ENCODE peak calls at places on chromosomes 12 and 14, in four cellular contexts. One of them, this sample, is unnamed.

GRCh38 chr12:21073822-21074460 is 57.1 kb upstream of the SLCO1B1 start:
- DNase-seq in tibial artery: no peak
- DNase-seq in PC-3: peak; percentile 32
- DNase-seq in A673: peak; percentile 30
- DNase-seq in this sample: no peak

GRCh38 chr12:49703647-49704137 is 3.5 kb downstream of the FMNL3 start:
- DNase-seq in tibial artery: no peak
- DNase-seq in A673: no peak
- DNase-seq in PC-3: no peak
- DNase-seq in this sample: peak; percentile 63

GRCh38 chr12:103933237-103933636 is 3.0 kb downstream of the HSP90B1 start:
- DNase-seq in PC-3: no peak
- DNase-seq in A673: peak; percentile 38
- DNase-seq in tibial artery: no peak
- DNase-seq in this sample: no peak

GRCh38 chr12:113161415-113162016 is 12.0 kb downstream of the CFAP73 start:
- DNase-seq in PC-3: peak; percentile 24
- DNase-seq in A673: peak; percentile 97
- DNase-seq in tibial artery: no peak
- DNase-seq in this sample: no peak

GRCh38 chr12:106415134-106415533 is 57.6 kb downstream of the POLR3B start:
- DNase-seq in PC-3: peak; percentile 60
- DNase-seq in A673: no peak
- DNase-seq in tibial artery: no peak
- DNase-seq in this sample: peak; percentile 64

GRCh38 chr14:55277972-55278740 is 6.9 kb downstream of the FBXO34 start:
- DNase-seq in tibial artery: no peak
- DNase-seq in PC-3: no peak
- DNase-seq in A673: peak; percentile 51
- DNase-seq in this sample: no peak

GRCh38 chr12:41505001-41505400 is 316.9 kb downstream of the PDZRN4 start:
- DNase-seq in PC-3: no peak
- DNase-seq in tibial artery: no peak
- DNase-seq in A673: no peak
- DNase-seq in this sample: no peak

GRCh38 chr12:107788690-107789458 is 14.4 kb downstream of the ASCL4 start:
- DNase-seq in PC-3: no peak
- DNase-seq in A673: no peak
- DNase-seq in tibial artery: no peak
- DNase-seq in this sample: no peak

GRCh38 chr14:55813635-55814034 is 233.6 kb downstream of the KTN1 start:
- DNase-seq in PC-3: no peak
- DNase-seq in A673: no peak
- DNase-seq in tibial artery: no peak
- DNase-seq in this sample: no peak

GRCh38 chr12:13288501-13288900 is 92.0 kb downstream of the EMP1 start:
- DNase-seq in A673: no peak
- DNase-seq in tibial artery: no peak
- DNase-seq in PC-3: no peak
- DNase-seq in this sample: no peak

GRCh38 chr14:53890611-53891091 is 66.0 kb downstream of the BMP4 start:
- DNase-seq in PC-3: no peak
- DNase-seq in A673: no peak
- DNase-seq in tibial artery: no peak
- DNase-seq in this sample: peak; percentile 57

GRCh38 chr12:112900298-112901145 is 6.2 kb upstream of the OAS1 start:
- DNase-seq in A673: peak; percentile 83
- DNase-seq in tibial artery: peak; percentile 40
- DNase-seq in PC-3: peak; percentile 74
- DNase-seq in this sample: peak; percentile 11

GRCh38 chr14:74974364-74975058 is 19.1 kb upstream of the PGF start:
- DNase-seq in A673: no peak
- DNase-seq in tibial artery: no peak
- DNase-seq in PC-3: no peak
- DNase-seq in this sample: no peak

GRCh38 chr12:46958599-46959290 is 120.7 kb upstream of the PCED1B start:
- DNase-seq in PC-3: no peak
- DNase-seq in A673: no peak
- DNase-seq in tibial artery: no peak
- DNase-seq in this sample: peak; percentile 74

GRCh38 chr14:74514471-74514932 is 20.9 kb downstream of the ISCA2 start:
- DNase-seq in PC-3: no peak
- DNase-seq in tibial artery: peak; percentile 55
- DNase-seq in A673: no peak
- DNase-seq in this sample: peak; percentile 71

GRCh38 chr12:111396726-111397445 is 8.8 kb upstream of the SH2B3 start:
- DNase-seq in tibial artery: peak; percentile 76
- DNase-seq in A673: peak; percentile 95
- DNase-seq in PC-3: peak; percentile 89
- DNase-seq in this sample: peak; percentile 84

GRCh38 chr14:106837870-106838269 is 1311.5 kb downstream of the TMEM121 start:
- DNase-seq in A673: no peak
- DNase-seq in PC-3: no peak
- DNase-seq in tibial artery: no peak
- DNase-seq in this sample: no peak

GRCh38 chr14:91482278-91483023 is 27.7 kb downstream of the PPP4R3A start:
- DNase-seq in tibial artery: no peak
- DNase-seq in PC-3: peak; percentile 48
- DNase-seq in A673: no peak
- DNase-seq in this sample: no peak

GRCh38 chr14:63745858-63746425 is 18.1 kb upstream of the SGPP1 start:
- DNase-seq in PC-3: no peak
- DNase-seq in tibial artery: peak; percentile 47
- DNase-seq in A673: no peak
- DNase-seq in this sample: no peak

GRCh38 chr14:90936757-90937440 is 120.7 kb upstream of the TTC7B start:
- DNase-seq in PC-3: no peak
- DNase-seq in A673: no peak
- DNase-seq in tibial artery: no peak
- DNase-seq in this sample: no peak

GRCh38 chr12:29241821-29242591 is 92.9 kb downstream of the FAR2 start:
- DNase-seq in A673: peak; percentile 83
- DNase-seq in PC-3: peak; percentile 100
- DNase-seq in tibial artery: peak; percentile 45
- DNase-seq in this sample: no peak

GRCh38 chr14:99946652-99947489 is 118.4 kb upstream of the EVL start:
- DNase-seq in PC-3: peak; percentile 39
- DNase-seq in A673: peak; percentile 51
- DNase-seq in tibial artery: no peak
- DNase-seq in this sample: no peak

GRCh38 chr14:100303179-100303578 is 3.1 kb downstream of the SLC25A29 start:
- DNase-seq in A673: peak; percentile 28
- DNase-seq in tibial artery: no peak
- DNase-seq in PC-3: peak; percentile 21
- DNase-seq in this sample: no peak

GRCh38 chr14:91341331-91342242 is 76.0 kb downstream of the CCDC88C start:
- DNase-seq in PC-3: no peak
- DNase-seq in tibial artery: no peak
- DNase-seq in A673: no peak
- DNase-seq in this sample: no peak

GRCh38 chr12:52539024-52539820 is 13.7 kb downstream of the KRT71 start:
- DNase-seq in PC-3: peak; percentile 93
- DNase-seq in tibial artery: no peak
- DNase-seq in A673: peak; percentile 34
- DNase-seq in this sample: no peak

GRCh38 chr14:33454022-33454645 is 496.7 kb downstream of the EGLN3 start:
- DNase-seq in PC-3: no peak
- DNase-seq in A673: no peak
- DNase-seq in tibial artery: no peak
- DNase-seq in this sample: no peak

GRCh38 chr14:67580336-67581230 is 19.5 kb downstream of the PIGH start:
- DNase-seq in PC-3: no peak
- DNase-seq in A673: no peak
- DNase-seq in tibial artery: no peak
- DNase-seq in this sample: no peak

GRCh38 chr12:38905480-38906351 is at the start of gene CPNE8:
- DNase-seq in tibial artery: peak; percentile 89
- DNase-seq in A673: peak; percentile 10
- DNase-seq in PC-3: peak; percentile 59
- DNase-seq in this sample: no peak

GRCh38 chr12:22635812-22636211 is 10.8 kb downstream of the ETNK1 start:
- DNase-seq in PC-3: no peak
- DNase-seq in A673: no peak
- DNase-seq in tibial artery: no peak
- DNase-seq in this sample: no peak

GRCh38 chr12:47757840-47758583 is 668 bp downstream of the RAPGEF3 start:
- DNase-seq in A673: no peak
- DNase-seq in PC-3: no peak
- DNase-seq in tibial artery: no peak
- DNase-seq in this sample: no peak

GRCh38 chr14:89669209-89669608 is 252.2 kb upstream of the FOXN3 start:
- DNase-seq in PC-3: no peak
- DNase-seq in tibial artery: peak; percentile 25
- DNase-seq in A673: no peak
- DNase-seq in this sample: no peak

GRCh38 chr12:113260127-113260526 is 38.9 kb downstream of the TPCN1 start:
- DNase-seq in A673: no peak
- DNase-seq in tibial artery: no peak
- DNase-seq in PC-3: no peak
- DNase-seq in this sample: no peak

DNA sequence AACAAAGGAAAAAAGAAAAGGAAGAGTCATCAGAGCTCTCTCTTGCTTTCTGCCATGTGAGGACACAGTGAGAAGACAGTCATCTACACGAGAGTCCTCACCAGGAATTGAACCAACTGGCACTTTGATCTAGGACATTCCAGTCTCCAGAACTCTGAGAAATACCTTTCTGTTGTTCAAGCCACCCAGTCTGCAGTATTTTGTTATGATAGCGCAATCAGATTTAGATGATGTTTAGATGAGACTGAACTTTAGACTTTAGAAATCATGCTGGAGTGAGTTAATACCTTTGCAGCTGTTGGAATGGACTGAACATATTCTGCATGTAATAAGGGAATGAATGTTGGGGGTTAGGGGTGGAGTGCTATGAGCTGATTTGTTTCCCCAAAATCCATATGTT is 28.1 kb upstream of the RAB21 start:
- DNase-seq in tibial artery: no peak
- DNase-seq in A673: no peak
- DNase-seq in PC-3: no peak
- DNase-seq in this sample: no peak
- H3K27ac ChIP-seq in tibial artery: no peak overlapping the region
- H3K27ac ChIP-seq in A673: no peak overlapping the region
- H3K27ac ChIP-seq in PC-3: no peak overlapping the region
- H3K27ac ChIP-seq in this sample: no peak overlapping the region

GRCh38 chr12:92556141-92556540 is 146.6 kb upstream of the PLEKHG7 start:
- DNase-seq in tibial artery: no peak
- DNase-seq in PC-3: no peak
- DNase-seq in A673: no peak
- DNase-seq in this sample: no peak
- H3K4me1 ChIP-seq in tibial artery: peaks cover 54% of the 10 kb centered on the region
- H3K4me1 ChIP-seq in PC-3: peaks cover 12% of the 10 kb centered on the region
- H3K4me1 ChIP-seq in A673: no peaks in the 10 kb centered on the region
- H3K4me1 ChIP-seq in this sample: peaks cover 15% of the 10 kb centered on the region

GRCh38 chr12:124233846-124234620 is 60.9 kb upstream of the RFLNA start:
- DNase-seq in A673: no peak
- DNase-seq in PC-3: no peak
- DNase-seq in tibial artery: no peak
- DNase-seq in this sample: peak; percentile 6
- H3K27ac ChIP-seq in A673: no peak overlapping the region
- H3K27ac ChIP-seq in PC-3: no peak overlapping the region
- H3K27ac ChIP-seq in tibial artery: no peak overlapping the region
- H3K27ac ChIP-seq in this sample: peak overlapping the region; percentile 62

GRCh38 chr14:73403181-73403752 is 55.1 kb downstream of the NUMB start:
- DNase-seq in A673: no peak
- DNase-seq in PC-3: no peak
- DNase-seq in tibial artery: no peak
- DNase-seq in this sample: no peak
- H3K4me1 ChIP-seq in A673: peaks cover 7% of the 10 kb centered on the region
- H3K4me1 ChIP-seq in PC-3: peaks cover 7% of the 10 kb centered on the region
- H3K4me1 ChIP-seq in tibial artery: peaks cover 14% of the 10 kb centered on the region
- H3K4me1 ChIP-seq in this sample: no peaks in the 10 kb centered on the region

DNA sequence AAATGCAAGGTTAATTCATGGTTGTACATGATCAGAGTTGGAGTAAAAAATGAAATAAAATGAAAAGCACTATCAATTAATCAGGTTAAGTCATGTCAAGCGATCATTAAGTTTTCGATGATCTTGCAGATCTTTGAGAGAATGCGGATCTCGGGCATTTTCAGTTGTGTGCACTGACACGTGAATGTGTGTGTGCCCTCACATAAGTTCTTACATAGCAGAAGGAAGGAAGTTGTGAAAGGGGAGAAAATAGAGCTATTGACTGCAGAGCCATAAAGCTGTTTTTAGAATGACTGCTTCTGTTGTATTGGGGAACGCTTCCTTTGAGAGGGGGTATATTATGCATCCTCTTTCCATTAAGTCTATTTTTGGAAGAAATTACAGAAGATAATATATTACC is 101.3 kb downstream of the HMGA2 start:
- DNase-seq in PC-3: no peak
- DNase-seq in A673: peak; percentile 85
- DNase-seq in tibial artery: no peak
- DNase-seq in this sample: no peak
- H3K27ac ChIP-seq in PC-3: no peak overlapping the region
- H3K27ac ChIP-seq in A673: peak overlapping the region; percentile 77
- H3K27ac ChIP-seq in tibial artery: no peak overlapping the region
- H3K27ac ChIP-seq in this sample: no peak overlapping the region

This sample was measured in SJSA1.